ENCODE peak calls at places on chromosomes 2 and 18, in six cellular contexts. One of them, this sample, is unnamed.

GRCh38 chr2:70686577-70687460 is 81.2 kb downstream of the ADD2 start:
- DNase-seq in B cell: peak; percentile 14
- DNase-seq in pulmonary artery endothelial cell: no peak
- DNase-seq in activated CD4-positive, alpha-beta T cell treated with anti-CD3 and anti-CD28 coated beads, Interleukin-2, amount 10 ng/mL, durations not matched to agents 7 days and 5 days: peak; percentile 13
- DNase-seq in right lobe of liver: no peak
- DNase-seq in EL: peak; percentile 73
- DNase-seq in this sample: peak; percentile 57

GRCh38 chr18:21826196-21826595 is 85.6 kb downstream of the MIB1 start:
- DNase-seq in B cell: no peak
- DNase-seq in pulmonary artery endothelial cell: peak; percentile 33
- DNase-seq in activated CD4-positive, alpha-beta T cell treated with anti-CD3 and anti-CD28 coated beads, Interleukin-2, amount 10 ng/mL, durations not matched to agents 7 days and 5 days: no peak
- DNase-seq in EL: peak; percentile 45
- DNase-seq in right lobe of liver: no peak
- DNase-seq in this sample: no peak

GRCh38 chr18:25284861-25285574 is 66.9 kb downstream of the ZNF521 start:
- DNase-seq in activated CD4-positive, alpha-beta T cell treated with anti-CD3 and anti-CD28 coated beads, Interleukin-2, amount 10 ng/mL, durations not matched to agents 7 days and 5 days: no peak
- DNase-seq in right lobe of liver: no peak
- DNase-seq in pulmonary artery endothelial cell: no peak
- DNase-seq in EL: no peak
- DNase-seq in B cell: no peak
- DNase-seq in this sample: no peak

GRCh38 chr2:8740136-8740535 is 58.3 kb downstream of the ID2 start:
- DNase-seq in B cell: no peak
- DNase-seq in activated CD4-positive, alpha-beta T cell treated with anti-CD3 and anti-CD28 coated beads, Interleukin-2, amount 10 ng/mL, durations not matched to agents 7 days and 5 days: no peak
- DNase-seq in EL: peak; percentile 4
- DNase-seq in right lobe of liver: no peak
- DNase-seq in pulmonary artery endothelial cell: no peak
- DNase-seq in this sample: no peak

GRCh38 chr2:144320491-144320890 is 199.4 kb downstream of the ZEB2 start:
- DNase-seq in EL: peak; percentile 73
- DNase-seq in right lobe of liver: no peak
- DNase-seq in activated CD4-positive, alpha-beta T cell treated with anti-CD3 and anti-CD28 coated beads, Interleukin-2, amount 10 ng/mL, durations not matched to agents 7 days and 5 days: peak; percentile 52
- DNase-seq in B cell: no peak
- DNase-seq in pulmonary artery endothelial cell: peak; percentile 32
- DNase-seq in this sample: peak; percentile 72

GRCh38 chr2:16409006-16409390 is 256.6 kb downstream of the CYRIA start:
- DNase-seq in B cell: no peak
- DNase-seq in activated CD4-positive, alpha-beta T cell treated with anti-CD3 and anti-CD28 coated beads, Interleukin-2, amount 10 ng/mL, durations not matched to agents 7 days and 5 days: no peak
- DNase-seq in right lobe of liver: no peak
- DNase-seq in pulmonary artery endothelial cell: no peak
- DNase-seq in EL: no peak
- DNase-seq in this sample: no peak

GRCh38 chr2:30663321-30663720 is 143.9 kb downstream of the CAPN13 start:
- DNase-seq in right lobe of liver: no peak
- DNase-seq in pulmonary artery endothelial cell: no peak
- DNase-seq in activated CD4-positive, alpha-beta T cell treated with anti-CD3 and anti-CD28 coated beads, Interleukin-2, amount 10 ng/mL, durations not matched to agents 7 days and 5 days: no peak
- DNase-seq in B cell: no peak
- DNase-seq in EL: no peak
- DNase-seq in this sample: no peak

GRCh38 chr2:53913721-53914120 is 54.0 kb upstream of the GPR75 start:
- DNase-seq in pulmonary artery endothelial cell: peak; percentile 66
- DNase-seq in activated CD4-positive, alpha-beta T cell treated with anti-CD3 and anti-CD28 coated beads, Interleukin-2, amount 10 ng/mL, durations not matched to agents 7 days and 5 days: peak; percentile 35
- DNase-seq in EL: peak; percentile 46
- DNase-seq in B cell: peak; percentile 19
- DNase-seq in right lobe of liver: no peak
- DNase-seq in this sample: peak; percentile 12

GRCh38 chr2:10525573-10526265 is 77.6 kb upstream of the ODC1 start:
- DNase-seq in activated CD4-positive, alpha-beta T cell treated with anti-CD3 and anti-CD28 coated beads, Interleukin-2, amount 10 ng/mL, durations not matched to agents 7 days and 5 days: no peak
- DNase-seq in B cell: no peak
- DNase-seq in pulmonary artery endothelial cell: no peak
- DNase-seq in EL: no peak
- DNase-seq in right lobe of liver: no peak
- DNase-seq in this sample: no peak

GRCh38 chr18:69951182-69951581 is 3.5 kb upstream of the CD226 start:
- DNase-seq in EL: peak; percentile 58
- DNase-seq in pulmonary artery endothelial cell: peak; percentile 7
- DNase-seq in B cell: no peak
- DNase-seq in activated CD4-positive, alpha-beta T cell treated with anti-CD3 and anti-CD28 coated beads, Interleukin-2, amount 10 ng/mL, durations not matched to agents 7 days and 5 days: no peak
- DNase-seq in right lobe of liver: no peak
- DNase-seq in this sample: peak; percentile 56

GRCh38 chr2:43810888-43811287 is 27.8 kb downstream of the ABCG5 start:
- DNase-seq in EL: no peak
- DNase-seq in activated CD4-positive, alpha-beta T cell treated with anti-CD3 and anti-CD28 coated beads, Interleukin-2, amount 10 ng/mL, durations not matched to agents 7 days and 5 days: no peak
- DNase-seq in pulmonary artery endothelial cell: no peak
- DNase-seq in right lobe of liver: no peak
- DNase-seq in B cell: no peak
- DNase-seq in this sample: no peak

GRCh38 chr2:88307817-88308216 is 137.7 kb downstream of the THNSL2 start:
- DNase-seq in right lobe of liver: no peak
- DNase-seq in pulmonary artery endothelial cell: no peak
- DNase-seq in EL: peak; percentile 13
- DNase-seq in activated CD4-positive, alpha-beta T cell treated with anti-CD3 and anti-CD28 coated beads, Interleukin-2, amount 10 ng/mL, durations not matched to agents 7 days and 5 days: peak; percentile 36
- DNase-seq in B cell: peak; percentile 14
- DNase-seq in this sample: no peak

GRCh38 chr2:221818569-221818968 is 246.5 kb upstream of the EPHA4 start:
- DNase-seq in pulmonary artery endothelial cell: no peak
- DNase-seq in B cell: no peak
- DNase-seq in right lobe of liver: no peak
- DNase-seq in EL: no peak
- DNase-seq in activated CD4-positive, alpha-beta T cell treated with anti-CD3 and anti-CD28 coated beads, Interleukin-2, amount 10 ng/mL, durations not matched to agents 7 days and 5 days: no peak
- DNase-seq in this sample: no peak

GRCh38 chr2:9703701-9704221 is 73.0 kb upstream of the YWHAQ start:
- DNase-seq in right lobe of liver: no peak
- DNase-seq in activated CD4-positive, alpha-beta T cell treated with anti-CD3 and anti-CD28 coated beads, Interleukin-2, amount 10 ng/mL, durations not matched to agents 7 days and 5 days: peak; percentile 36
- DNase-seq in B cell: no peak
- DNase-seq in pulmonary artery endothelial cell: peak; percentile 8
- DNase-seq in EL: peak; percentile 94
- DNase-seq in this sample: peak; percentile 98

GRCh38 chr2:23513245-23513880 is 128.4 kb downstream of the KLHL29 start:
- DNase-seq in B cell: no peak
- DNase-seq in activated CD4-positive, alpha-beta T cell treated with anti-CD3 and anti-CD28 coated beads, Interleukin-2, amount 10 ng/mL, durations not matched to agents 7 days and 5 days: no peak
- DNase-seq in EL: no peak
- DNase-seq in right lobe of liver: no peak
- DNase-seq in pulmonary artery endothelial cell: no peak
- DNase-seq in this sample: no peak

GRCh38 chr2:12404497-12404896 is 312.2 kb upstream of the TRIB2 start:
- DNase-seq in right lobe of liver: no peak
- DNase-seq in activated CD4-positive, alpha-beta T cell treated with anti-CD3 and anti-CD28 coated beads, Interleukin-2, amount 10 ng/mL, durations not matched to agents 7 days and 5 days: no peak
- DNase-seq in pulmonary artery endothelial cell: no peak
- DNase-seq in EL: no peak
- DNase-seq in B cell: no peak
- DNase-seq in this sample: no peak

GRCh38 chr2:158038906-158039305 is 62.8 kb upstream of the UPP2 start:
- DNase-seq in pulmonary artery endothelial cell: no peak
- DNase-seq in EL: no peak
- DNase-seq in activated CD4-positive, alpha-beta T cell treated with anti-CD3 and anti-CD28 coated beads, Interleukin-2, amount 10 ng/mL, durations not matched to agents 7 days and 5 days: no peak
- DNase-seq in B cell: no peak
- DNase-seq in right lobe of liver: no peak
- DNase-seq in this sample: no peak

GRCh38 chr2:107218208-107218607 is 332.2 kb upstream of the ST6GAL2 start:
- DNase-seq in EL: no peak
- DNase-seq in B cell: no peak
- DNase-seq in pulmonary artery endothelial cell: no peak
- DNase-seq in right lobe of liver: no peak
- DNase-seq in activated CD4-positive, alpha-beta T cell treated with anti-CD3 and anti-CD28 coated beads, Interleukin-2, amount 10 ng/mL, durations not matched to agents 7 days and 5 days: no peak
- DNase-seq in this sample: no peak

This sample was measured in NCI-H226.